ENCODE peak calls at places on chromosomes 7 and 10, in ten cellular contexts. R is ovary, S is chondrocyte, Q is kidney, X is dorsolateral prefrontal cortex, E is foreskin fibroblast, F is lung, M is SK-N-SH, H is T-helper 2 cell, O is T follicular helper cell. Y is an unnamed sample.

GRCh38 chr7:94975316-94975715 is 67.9 kb downstream of the PPP1R9A start:
- DNase-seq in E (peak; percentile 54), H (no peak), S (no peak), X (no peak), F (no peak), O (no peak), Q (no peak), M (no peak), R (no peak), Y (no peak)

GRCh38 chr7:70356324-70356797 is 758.1 kb downstream of the AUTS2 start:
- DNase-seq in F (no peak), H (no peak), M (no peak), S (no peak), E (no peak), O (no peak), X (no peak), R (no peak), Q (no peak), Y (no peak)

GRCh38 chr10:78330884-78331283 is 297.2 kb downstream of the RPS24 start:
- DNase-seq in O (no peak), F (no peak), H (no peak), M (no peak), E (no peak), X (no peak), Q (no peak), S (no peak), R (no peak), Y (no peak)

GRCh38 chr7:91777522-91777921 is 103.0 kb downstream of the MTERF1 start:
- DNase-seq in X (no peak), M (no peak), F (no peak), H (no peak), R (no peak), O (no peak), E (no peak), Q (no peak), S (no peak), Y (no peak)

GRCh38 chr7:131586259-131586658 is 29.8 kb upstream of the PODXL start:
- DNase-seq in H (no peak), M (no peak), X (no peak), F (no peak), O (no peak), S (no peak), R (no peak), Q (no peak), E (no peak), Y (no peak)

GRCh38 chr10:108358912-108359311 is 1194.4 kb upstream of the SORCS1 start:
- DNase-seq in H (no peak), S (no peak), F (no peak), E (peak; percentile 95), R (no peak), X (no peak), M (peak; percentile 4), Q (no peak), O (no peak), Y (no peak)

GRCh38 chr7:159022238-159022993 is 122.3 kb downstream of the VIPR2 start:
- DNase-seq in M (no peak), Q (peak; percentile 53), H (no peak), O (no peak), F (no peak), S (peak; percentile 81), E (no peak), R (no peak), X (no peak), Y (no peak)

GRCh38 chr10:29119374-29119773 is 169.5 kb upstream of the LYZL1 start:
- DNase-seq in O (no peak), X (no peak), S (no peak), M (no peak), F (no peak), E (no peak), Q (no peak), R (peak; percentile 71), H (no peak), Y (no peak)

GRCh38 chr7:38222481-38223096 is 44.5 kb downstream of the STARD3NL start:
- DNase-seq in F (no peak), X (no peak), E (peak; percentile 78), R (no peak), H (no peak), Q (no peak), M (peak; percentile 50), O (no peak), S (no peak), Y (no peak)

GRCh38 chr7:46390042-46390441 is 469.0 kb upstream of the IGFBP3 start:
- DNase-seq in F (no peak), O (no peak), S (no peak), M (no peak), H (no peak), E (peak; percentile 43), X (no peak), R (no peak), Q (no peak), Y (no peak)

GRCh38 chr10:22479419-22479818 is 134.1 kb downstream of the SPAG6 start:
- DNase-seq in R (no peak), H (no peak), M (no peak), X (peak; percentile 51), S (no peak), Q (no peak), O (no peak), E (peak; percentile 22), F (no peak), Y (no peak)

GRCh38 chr10:79111427-79111826 is 42.7 kb downstream of the ZMIZ1 start:
- DNase-seq in S (no peak), E (peak; percentile 27), M (no peak), H (no peak), O (no peak), R (no peak), X (no peak), F (no peak), Q (peak; percentile 80), Y (no peak)

GRCh38 chr7:123625254-123625653 is 23.6 kb downstream of the ASB15 start:
- DNase-seq in R (no peak), E (no peak), Q (no peak), S (no peak), F (no peak), M (no peak), X (no peak), H (no peak), O (no peak), Y (no peak)

GRCh38 chr7:120628233-120628632 is 229.7 kb downstream of the TSPAN12 start:
- DNase-seq in O (no peak), M (no peak), R (no peak), F (no peak), Q (no peak), H (no peak), S (no peak), X (no peak), E (no peak), Y (no peak)